ENCODE peak calls at places on chromosomes 1 and 21, in five cellular contexts. M is H4, E is fibroblast of lung, K is AG08396, W is NCI-H1694. J is an unnamed sample.
A peak's percentile ranks its signal among the peaks of the same experiment; 100 is the strongest.

GRCh38 chr1:53340660-53341520 is 13.0 kb upstream of the LRP8 start:
- DNase-seq in E (no peak), W (no peak), K (no peak), M (no peak), J (no peak)

GRCh38 chr1:229205854-229206253 is 65.1 kb upstream of the RAB4A start:
- DNase-seq in K (no peak), W (no peak), E (no peak), M (no peak), J (no peak)

GRCh38 chr1:193058529-193059281 is 455 bp downstream of the UCHL5 start:
- DNase-seq in E (peak; percentile 61), M (peak; percentile 10), K (peak; percentile 5), W (no peak), J (peak; percentile 50)

GRCh38 chr1:45622891-45623394 is 911 bp downstream of the CCDC17 start:
- DNase-seq in E (no peak), K (peak; percentile 27), W (no peak), M (no peak), J (no peak)

GRCh38 chr1:40899230-40899870 is 37.2 kb upstream of the CITED4 start:
- DNase-seq in W (no peak), E (no peak), K (no peak), M (no peak), J (no peak)

GRCh38 chr1:51518033-51518729 is 885 bp downstream of the EPS15 start:
- DNase-seq in W (no peak), M (peak; percentile 42), K (peak; percentile 39), E (peak; percentile 31), J (peak; percentile 33)

GRCh38 chr1:233240839-233241682 is 54.5 kb downstream of the PCNX2 start:
- DNase-seq in W (peak; percentile 57), K (peak; percentile 68), M (peak; percentile 46), E (peak; percentile 30), J (peak; percentile 28)

GRCh38 chr1:162905759-162906158 is 44.8 kb upstream of the CCDC190 start:
- DNase-seq in K (peak; percentile 33), W (no peak), M (no peak), E (peak; percentile 87), J (peak; percentile 29)

GRCh38 chr1:44571712-44572571 is 102.3 kb downstream of the TMEM53 start:
- DNase-seq in K (no peak), M (no peak), W (peak; percentile 39), E (no peak), J (no peak)

GRCh38 chr1:1348420-1349255 is 580 bp downstream of the DVL1 start:
- DNase-seq in E (peak; percentile 54), M (no peak), W (no peak), K (no peak), J (no peak)

GRCh38 chr21:41664881-41665765 is 101.7 kb downstream of the RIPK4 start:
- DNase-seq in E (peak; percentile 68), M (no peak), W (no peak), K (peak; percentile 74), J (peak; percentile 94)

GRCh38 chr1:53535226-53535625 is 76.0 kb downstream of the DMRTB1 start:
- DNase-seq in M (no peak), E (no peak), K (no peak), W (no peak), J (no peak)

GRCh38 chr21:42737969-42738590 is 84.7 kb downstream of the PDE9A start:
- DNase-seq in E (no peak), K (no peak), W (no peak), M (no peak), J (no peak)

GRCh38 chr1:5938068-5938740 is 54.0 kb downstream of the NPHP4 start:
- DNase-seq in M (no peak), K (peak; percentile 90), E (peak; percentile 91), W (no peak), J (no peak)

GRCh38 chr1:15578921-15579682 is 5.7 kb downstream of the AGMAT start:
- DNase-seq in E (no peak), M (no peak), K (no peak), W (no peak), J (no peak)

GRCh38 chr1:204450461-204451257 is 39.0 kb upstream of the PPP1R15B start:
- DNase-seq in K (no peak), M (no peak), W (no peak), E (no peak), J (no peak)

GRCh38 chr1:15107052-15107687 is 46.4 kb upstream of the TMEM51 start:
- DNase-seq in M (no peak), W (no peak), E (no peak), K (no peak), J (no peak)

GRCh38 chr1:116002781-116003455 is 26.6 kb downstream of the SLC22A15 start:
- DNase-seq in E (no peak), K (no peak), M (no peak), W (no peak), J (no peak)

GRCh38 chr21:45381036-45381787 is 23.8 kb upstream of the COL18A1 start:
- DNase-seq in M (no peak), E (no peak), K (no peak), W (no peak), J (no peak)

GRCh38 chr1:178500936-178501554 is 4.3 kb upstream of the CLEC20A start:
- DNase-seq in W (no peak), M (no peak), E (no peak), K (no peak), J (no peak)

GRCh38 chr1:103492003-103492665 is 33.4 kb upstream of the RNPC3 start:
- DNase-seq in M (no peak), E (no peak), W (no peak), K (no peak), J (no peak)

GRCh38 chr1:93716974-93717373 is 35.3 kb upstream of the BCAR3 start:
- DNase-seq in W (no peak), M (peak; percentile 21), K (no peak), E (peak; percentile 53), J (peak; percentile 31)

GRCh38 chr21:43727571-43728466 is 8.9 kb downstream of the PDXK start:
- DNase-seq in M (no peak), W (no peak), E (no peak), K (no peak), J (peak; percentile 85)

GRCh38 chr1:15680614-15681345 is 3.3 kb upstream of the PLEKHM2 start:
- DNase-seq in M (peak; percentile 50), W (no peak), E (peak; percentile 91), K (peak; percentile 87), J (peak; percentile 43)

GRCh38 chr1:5881526-5882222 is 110.6 kb downstream of the NPHP4 start:
- DNase-seq in M (no peak), K (no peak), E (peak; percentile 27), W (no peak), J (no peak)

GRCh38 chr1:28601696-28602095 is 9.6 kb downstream of the RAB42 start:
- DNase-seq in W (no peak), K (peak; percentile 90), M (peak; percentile 88), E (peak; percentile 93), J (peak; percentile 82)

J was measured in MG63.